ENCODE peak calls at places on chromosomes 4 and X, in seven cellular contexts. P, Z, C, W, Y, T and R are unnamed samples.

GRCh38 chr4:67104145-67104544 is 441.2 kb downstream of the CENPC start:
- DNase-seq in C (no peak), T (no peak), W (no peak), Y (no peak), P (no peak), Z (no peak), R (no peak)

GRCh38 chr4:46839128-46839527 is 69.9 kb downstream of the COX7B2 start:
- DNase-seq in P (no peak), W (no peak), T (no peak), Y (no peak), C (no peak), Z (no peak), R (no peak)

GRCh38 chrX:18873189-18873791 is 110.6 kb downstream of the PHKA2 start:
- DNase-seq in Z (peak), T (peak), P (peak), C (no peak), W (no peak), Y (no peak), R (peak)

GRCh38 chr4:185573651-185574199 is 38.4 kb upstream of the PDLIM3 start:
- DNase-seq in T (no peak), Y (no peak), Z (peak), W (no peak), C (no peak), P (peak), R (peak)

GRCh38 chrX:64975989-64976672 is at the start of gene ZC4H2:
- DNase-seq in Y (peak), C (peak), W (peak), T (peak), P (peak), Z (peak), R (peak)

GRCh38 chrX:153935326-153935851 is 552 bp upstream of the NAA10 start:
- DNase-seq in Z (no peak), C (no peak), P (no peak), W (no peak), T (no peak), Y (no peak), R (no peak)

GRCh38 chr4:81682492-81682891 is 210.8 kb upstream of the RASGEF1B start:
- DNase-seq in Y (no peak), T (no peak), Z (no peak), W (no peak), P (no peak), C (no peak), R (no peak)

GRCh38 chr4:116361782-116362181 is 723.6 kb downstream of the TRAM1L1 start:
- DNase-seq in Z (no peak), P (peak), C (no peak), W (no peak), T (no peak), Y (no peak), R (peak)

GRCh38 chrX:96483642-96484160 is 200.9 kb upstream of the DIAPH2 start:
- DNase-seq in C (no peak), P (no peak), Y (no peak), Z (no peak), W (no peak), T (no peak), R (no peak)

GRCh38 chr4:129350800-129351199 is 254.8 kb downstream of the C4orf33 start:
- DNase-seq in Y (no peak), C (no peak), T (no peak), P (no peak), W (no peak), Z (no peak), R (no peak)

GRCh38 chr4:3471886-3472285 is 8.8 kb downstream of the DOK7 start:
- DNase-seq in P (no peak), Y (no peak), C (peak), Z (no peak), T (peak), W (no peak), R (no peak)

GRCh38 chrX:138191998-138192397 is 519.5 kb downstream of the FGF13 start:
- DNase-seq in Z (peak), W (peak), T (no peak), Y (no peak), P (peak), C (no peak), R (peak)

GRCh38 chr4:147793973-147794690 is 62.2 kb downstream of the ARHGAP10 start:
- DNase-seq in P (no peak), C (no peak), Y (no peak), W (no peak), Z (no peak), T (no peak), R (no peak)

GRCh38 chr4:150818661-150819060 is 196.4 kb downstream of the LRBA start:
- DNase-seq in C (no peak), Y (no peak), Z (peak), T (no peak), W (no peak), P (peak), R (peak)

GRCh38 chr4:14749910-14750309 is 252.4 kb upstream of the CPEB2 start:
- DNase-seq in P (peak), T (no peak), Y (peak), W (no peak), C (peak), Z (no peak), R (peak)

GRCh38 chrX:6701085-6701484 is 166.2 kb upstream of the VCX3A start:
- DNase-seq in P (no peak), Y (no peak), T (no peak), Z (no peak), W (no peak), C (no peak), R (no peak)

GRCh38 chr4:7868430-7868775 is 71.3 kb downstream of the AFAP1 start:
- DNase-seq in Z (no peak), P (no peak), T (no peak), Y (no peak), W (no peak), C (no peak), R (no peak)
- H3K4me3 ChIP-seq in Z (no peak), P (no peak), T (no peak), Y (no peak), W (no peak), C (no peak), R (no peak)

GRCh38 chr4:74038161-74039064 is at the start of gene CXCL3:
- DNase-seq in W (no peak), C (peak), Y (peak), Z (peak), P (peak), T (peak), R (peak)
- TF ChIP-seq CTCF in W (no peak), C (peak), Y (peak), Z (peak), P (no peak), T (peak), R (peak)

GRCh38 chr4:180134116-180134866 is 2108.9 kb upstream of the TENM3 start:
- DNase-seq in C (no peak), P (no peak), Y (no peak), W (no peak), T (no peak), Z (no peak), R (no peak)
- H3K4me3 ChIP-seq in C (no peak), P (no peak), Y (no peak), W (no peak), T (no peak), Z (peak), R (no peak)

GRCh38 chr4:98502624-98503023 is 155.8 kb downstream of the TSPAN5 start:
- DNase-seq in W (no peak), Y (no peak), T (no peak), Z (no peak), C (no peak), P (no peak), R (no peak)
- TF ChIP-seq CTCF in W (no peak), Y (no peak), T (no peak), Z (no peak), C (no peak), P (no peak), R (no peak)

DNA sequence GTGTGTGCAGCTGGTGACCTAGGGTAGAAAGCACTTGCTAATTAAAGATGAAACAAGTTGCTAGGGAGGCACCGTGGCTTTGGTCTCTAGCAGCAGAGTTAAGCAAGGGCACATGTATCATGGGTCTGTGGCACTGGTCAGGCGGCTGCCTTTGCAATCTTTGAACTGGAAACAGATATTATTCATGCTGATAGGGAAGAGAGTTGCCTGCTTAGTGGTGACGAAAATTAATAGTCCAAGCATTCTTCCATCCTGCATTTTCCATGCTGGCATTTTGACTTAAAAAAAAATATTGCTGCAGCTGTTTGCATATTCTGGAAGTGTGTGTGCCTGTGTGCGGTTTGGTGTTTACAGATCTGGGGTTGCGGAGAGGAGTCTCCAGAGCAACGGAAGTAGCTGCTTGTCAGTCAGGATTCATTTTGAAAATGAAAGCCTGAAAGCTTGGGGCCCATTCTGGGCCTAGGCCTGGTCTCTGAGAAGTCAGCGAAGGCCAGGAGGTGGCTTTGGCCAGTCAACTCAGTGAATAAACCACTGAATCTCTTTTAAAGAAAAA is 2.3 kb upstream of the SOWAHD start:
- DNase-seq in Y (peak), W (peak), P (no peak), C (peak), T (peak), Z (peak), R (no peak)
- H3K4me3 ChIP-seq in Y (no peak), W (peak), P (no peak), C (no peak), T (no peak), Z (no peak), R (no peak)

DNA sequence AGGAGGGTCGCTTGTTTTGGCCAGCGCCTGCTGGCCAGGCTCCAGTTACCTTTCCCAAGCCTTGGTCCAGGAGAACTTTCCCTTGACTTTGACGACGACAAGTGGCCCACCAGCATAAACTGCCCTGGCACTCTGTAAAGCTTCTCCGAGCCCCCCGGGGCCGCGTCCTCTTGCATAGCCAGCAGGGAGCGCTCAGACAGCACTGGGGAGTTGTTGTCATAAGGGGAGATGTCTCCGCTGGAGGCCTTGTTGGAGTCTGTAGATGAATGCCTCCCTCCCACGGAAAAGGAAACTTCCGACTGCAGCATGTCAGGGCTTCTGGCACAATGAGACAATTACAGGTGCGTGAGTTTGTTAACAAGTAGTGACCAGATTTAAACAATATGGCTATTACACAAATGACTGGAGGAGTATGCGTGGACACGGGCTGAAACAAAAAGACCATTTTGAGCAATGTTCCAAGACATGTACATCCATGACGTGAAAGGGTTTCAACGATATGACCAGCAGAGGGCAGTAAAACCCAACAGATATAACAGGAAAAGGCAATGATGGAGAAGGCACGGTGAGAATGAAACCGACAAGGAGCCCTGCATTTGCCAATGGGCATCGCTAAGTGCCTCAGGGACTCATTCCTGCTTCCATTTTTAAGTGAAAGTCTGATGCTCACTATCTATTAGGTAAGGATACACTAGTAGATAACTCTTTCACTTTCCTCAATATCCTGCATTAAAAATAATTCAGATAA is 33.0 kb downstream of the HCCS start:
- DNase-seq in C (no peak), Z (peak), P (peak), T (peak), W (peak), Y (peak), R (peak)
- TF ChIP-seq CTCF in C (peak), Z (peak), P (peak), T (peak), W (peak), Y (peak), R (peak)

DNA sequence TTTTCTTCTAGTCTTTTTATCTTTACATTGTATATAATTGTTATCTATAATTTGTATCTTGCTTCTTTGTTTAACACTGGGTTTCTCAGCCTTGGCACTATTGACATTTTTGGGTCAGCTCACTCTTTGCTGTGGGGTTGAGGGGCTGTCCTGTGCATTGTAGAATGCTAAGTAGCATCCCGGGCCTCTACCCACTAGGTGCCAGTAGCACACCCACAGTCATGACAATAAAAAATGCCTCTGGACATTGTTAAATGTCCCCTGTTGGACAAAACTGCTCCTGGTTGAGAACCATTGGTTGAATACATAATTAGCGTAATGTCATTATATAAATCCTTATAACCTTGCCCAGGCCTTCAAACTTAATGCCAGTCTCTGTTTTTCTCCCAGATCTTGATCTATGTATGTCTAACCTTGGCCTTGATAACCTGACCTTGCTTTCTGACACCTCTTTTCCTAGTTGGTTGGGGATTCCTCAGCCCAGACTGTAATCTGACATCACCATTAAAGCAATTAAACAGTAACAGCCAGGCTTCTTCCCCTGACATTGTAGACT is 46.1 kb downstream of the DCX start:
- DNase-seq in W (no peak), C (no peak), Z (no peak), Y (no peak), T (no peak), P (no peak), R (no peak)
- H3K4me3 ChIP-seq in W (no peak), C (no peak), Z (no peak), Y (no peak), T (no peak), P (no peak), R (no peak)

DNA sequence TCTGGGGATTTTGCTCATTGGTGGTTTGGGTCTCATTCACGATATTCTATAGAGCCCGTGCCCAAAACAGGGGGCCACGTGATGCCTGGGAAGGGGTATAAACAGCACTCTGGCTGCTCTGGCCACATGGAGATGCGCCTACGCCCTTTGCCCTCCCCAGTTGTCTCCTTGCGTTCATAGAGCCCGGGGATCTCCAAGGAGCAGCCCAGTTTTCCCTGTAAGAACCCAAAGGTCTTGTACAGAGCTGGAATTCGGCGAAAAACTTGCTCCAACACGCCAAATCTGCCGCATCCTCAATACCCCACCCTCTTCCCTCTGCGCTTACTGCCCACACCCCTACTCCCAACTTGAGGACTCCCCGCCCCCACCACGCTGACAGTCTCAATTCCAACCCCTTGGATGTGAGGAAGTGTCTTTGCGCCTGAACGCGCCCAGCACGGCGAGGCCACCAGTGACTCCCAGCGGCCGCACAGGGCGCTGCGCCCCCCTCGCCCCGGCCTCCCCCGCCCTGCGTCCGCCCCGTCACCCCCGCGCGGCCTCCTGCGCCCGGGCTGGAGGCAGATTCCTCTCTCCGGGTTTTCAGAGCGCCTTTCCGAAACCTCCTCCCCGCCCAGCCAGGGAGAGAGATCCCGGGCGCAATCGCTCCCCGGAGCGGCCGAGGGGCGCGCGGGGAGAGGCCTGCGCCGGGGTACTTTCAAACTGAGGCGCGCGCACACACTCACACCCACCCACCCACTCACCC is at the start of gene NHS:
- DNase-seq in C (peak), W (no peak), P (peak), Z (peak), T (peak), Y (peak), R (peak)
- TF ChIP-seq CTCF in C (peak), W (no peak), P (peak), Z (peak), T (peak), Y (peak), R (peak)